ENCODE peak calls at places on chromosomes 4 and X, in seven cellular contexts. D, Z, N, V, T, X and S are unnamed samples. For H3K4me1, the result is how much of the 10 kb centered on the place peaks cover.

GRCh38 chr4:56414135-56414675 is 21.2 kb downstream of the PPAT start:
- DNase-seq in D (no peak), Z (no peak), N (no peak), V (no peak), T (no peak), X (no peak), S (no peak)

GRCh38 chrX:19824603-19825002 is 62.8 kb downstream of the SH3KBP1 start:
- DNase-seq in D (no peak), Z (no peak), N (no peak), V (no peak), T (no peak), X (no peak), S (no peak)

GRCh38 chr4:172892300-172892699 is 276.3 kb upstream of the GALNT7 start:
- DNase-seq in D (no peak), Z (no peak), N (no peak), V (peak), T (no peak), X (no peak), S (no peak)

GRCh38 chr4:48388504-48389154 is 47.3 kb downstream of the SLAIN2 start:
- DNase-seq in D (no peak), Z (no peak), N (no peak), V (peak), T (no peak), X (no peak), S (no peak)

GRCh38 chr4:138749303-138749702 is 266.3 kb upstream of the NOCT start:
- DNase-seq in D (no peak), Z (no peak), N (no peak), V (no peak), T (no peak), X (no peak), S (no peak)

GRCh38 chr4:148061795-148062194 is 329.9 kb downstream of the ARHGAP10 start:
- DNase-seq in D (no peak), Z (no peak), N (no peak), V (no peak), T (no peak), X (no peak), S (no peak)

GRCh38 chr4:120056249-120056648 is 10.4 kb downstream of the MAD2L1 start:
- DNase-seq in D (no peak), Z (no peak), N (no peak), V (no peak), T (no peak), X (no peak), S (no peak)

GRCh38 chr4:148238086-148238485 is 204.1 kb downstream of the NR3C2 start:
- DNase-seq in D (no peak), Z (no peak), N (no peak), V (no peak), T (no peak), X (no peak), S (no peak)

GRCh38 chr4:44425614-44426208 is 22.9 kb downstream of the KCTD8 start:
- DNase-seq in D (no peak), Z (no peak), N (no peak), V (peak), T (no peak), X (no peak), S (no peak)

GRCh38 chr4:1414831-1415680 is 8.8 kb upstream of the NKX1-1 start:
- DNase-seq in D (peak), Z (peak), N (no peak), V (no peak), T (peak), X (peak), S (no peak)

GRCh38 chrX:134543201-134543797 is 83.3 kb downstream of the HPRT1 start:
- DNase-seq in D (no peak), Z (no peak), N (no peak), V (no peak), T (no peak), X (no peak), S (no peak)

GRCh38 chr4:65669008-65669971 is 999 bp downstream of the EPHA5 start:
- DNase-seq in D (peak), Z (no peak), N (peak), V (no peak), T (no peak), X (peak), S (no peak)

GRCh38 chr4:37662306-37662705 is 23.9 kb downstream of the RELL1 start:
- DNase-seq in D (no peak), Z (no peak), N (no peak), V (no peak), T (no peak), X (no peak), S (no peak)

GRCh38 chr4:41323186-41323585 is 66.5 kb downstream of the UCHL1 start:
- DNase-seq in D (no peak), Z (no peak), N (no peak), V (no peak), T (no peak), X (no peak), S (no peak)

GRCh38 chr4:67104145-67104544 is 441.2 kb downstream of the CENPC start:
- DNase-seq in D (no peak), Z (no peak), N (no peak), V (no peak), T (no peak), X (no peak), S (no peak)

GRCh38 chr4:85807247-85807915 is 332.4 kb downstream of the ARHGAP24 start:
- DNase-seq in D (no peak), Z (no peak), N (no peak), V (peak), T (no peak), X (no peak), S (no peak)

GRCh38 chrX:24682739-24683432 is 10.8 kb upstream of the POLA1 start:
- DNase-seq in D (no peak), Z (no peak), N (no peak), V (no peak), T (no peak), X (no peak), S (no peak)

GRCh38 chr4:81984746-81985145 is 389.0 kb downstream of the HNRNPD start:
- DNase-seq in D (no peak), Z (no peak), N (no peak), V (no peak), T (no peak), X (no peak), S (no peak)

GRCh38 chr4:134627386-134627785 is 425.8 kb upstream of the PABPC4L start:
- DNase-seq in D (no peak), Z (no peak), N (no peak), V (no peak), T (no peak), X (no peak), S (no peak)

GRCh38 chrX:134181261-134181660 is 55.7 kb upstream of the CCDC160 start:
- DNase-seq in D (no peak), Z (no peak), N (no peak), V (no peak), T (no peak), X (no peak), S (no peak)

GRCh38 chrX:78517124-78517523 is 142.0 kb downstream of the RTL3 start:
- DNase-seq in D (no peak), Z (no peak), N (no peak), V (no peak), T (no peak), X (no peak), S (no peak)

GRCh38 chr4:87025614-87026041 is 90.8 kb downstream of the AFF1 start:
- DNase-seq in D (no peak), Z (no peak), N (no peak), V (peak), T (no peak), X (no peak), S (no peak)

GRCh38 chr4:108141213-108142045 is 27.3 kb downstream of the LEF1 start:
- DNase-seq in D (no peak), Z (no peak), N (no peak), V (no peak), T (no peak), X (no peak), S (no peak)

GRCh38 chrX:118961866-118962560 is 12.4 kb upstream of the LONRF3 start:
- DNase-seq in D (no peak), Z (no peak), N (no peak), V (peak), T (no peak), X (no peak), S (no peak)

GRCh38 chrX:147736045-147736444 is 175.7 kb upstream of the FMR1 start:
- DNase-seq in D (no peak), Z (no peak), N (no peak), V (no peak), T (no peak), X (no peak), S (no peak)

GRCh38 chr4:148632476-148632875 is 190.3 kb upstream of the NR3C2 start:
- DNase-seq in D (no peak), Z (no peak), N (no peak), V (no peak), T (no peak), X (no peak), S (no peak)

GRCh38 chrX:103919336-103919682 is 43.1 kb upstream of the TMSB15B start:
- DNase-seq in D (no peak), Z (no peak), N (no peak), V (peak), T (no peak), X (no peak), S (no peak)

GRCh38 chrX:140766024-140766611 is 56.6 kb downstream of the LINC00632 start:
- DNase-seq in D (peak), Z (peak), N (peak), V (peak), T (peak), X (peak), S (no peak)

GRCh38 chrX:132271330-132271729 is 52.1 kb upstream of the RAP2C start:
- DNase-seq in D (no peak), Z (no peak), N (peak), V (no peak), T (no peak), X (no peak), S (no peak)

GRCh38 chrX:17738002-17738713 is 865 bp downstream of the SCML1 start:
- DNase-seq in D (peak), Z (peak), N (peak), V (peak), T (peak), X (peak), S (no peak)

GRCh38 chr4:1674682-1675081 is 9.4 kb downstream of the FAM53A start:
- DNase-seq in D (no peak), Z (no peak), N (no peak), V (no peak), T (no peak), X (no peak), S (no peak)

GRCh38 chrX:41558531-41558930 is 111.4 kb downstream of the NYX start:
- DNase-seq in D (no peak), Z (no peak), N (no peak), V (peak), T (no peak), X (no peak), S (no peak)
- TF ChIP-seq CTCF in D (no peak), Z (peak), N (peak), V (peak), T (no peak), X (no peak), S (no peak)

DNA sequence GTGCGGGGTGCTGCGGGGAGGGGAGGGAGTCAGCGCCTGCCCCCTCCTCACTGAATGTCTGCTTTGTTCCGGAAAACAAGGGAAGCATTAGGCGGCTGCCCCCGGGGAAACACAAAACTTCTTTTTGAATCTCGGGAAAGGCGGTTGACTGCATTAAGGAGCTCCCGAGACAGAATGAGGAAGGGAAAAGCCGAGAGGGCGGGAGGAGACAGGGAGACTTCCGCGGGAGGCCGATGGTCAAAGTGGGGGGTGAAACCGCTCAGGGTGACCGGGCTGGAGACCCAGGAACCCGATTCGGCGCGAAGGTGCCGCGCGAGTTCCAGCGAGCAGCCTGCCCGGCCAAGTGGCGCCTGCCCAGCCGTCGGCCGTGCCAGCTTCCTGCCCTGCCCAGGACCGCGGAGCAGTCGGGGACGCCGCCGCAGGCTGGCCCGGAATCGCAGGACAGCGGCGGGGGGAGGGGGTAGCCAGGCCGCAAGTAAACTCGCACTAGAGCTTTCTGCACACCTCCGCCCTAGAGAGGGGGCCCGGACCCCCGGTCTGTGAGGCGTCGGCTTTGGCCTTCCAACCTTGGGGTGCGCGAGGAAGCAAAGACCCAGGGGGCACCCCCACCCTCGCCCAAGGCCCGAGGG is 55.1 kb upstream of the BCOR start:
- DNase-seq in D (peak), Z (peak), N (peak), V (peak), T (peak), X (peak), S (no peak)
- TF ChIP-seq POLR2A in D (no peak), Z (no peak), N (no peak), V (peak), T (no peak), X (no peak), S (no peak)

DNA sequence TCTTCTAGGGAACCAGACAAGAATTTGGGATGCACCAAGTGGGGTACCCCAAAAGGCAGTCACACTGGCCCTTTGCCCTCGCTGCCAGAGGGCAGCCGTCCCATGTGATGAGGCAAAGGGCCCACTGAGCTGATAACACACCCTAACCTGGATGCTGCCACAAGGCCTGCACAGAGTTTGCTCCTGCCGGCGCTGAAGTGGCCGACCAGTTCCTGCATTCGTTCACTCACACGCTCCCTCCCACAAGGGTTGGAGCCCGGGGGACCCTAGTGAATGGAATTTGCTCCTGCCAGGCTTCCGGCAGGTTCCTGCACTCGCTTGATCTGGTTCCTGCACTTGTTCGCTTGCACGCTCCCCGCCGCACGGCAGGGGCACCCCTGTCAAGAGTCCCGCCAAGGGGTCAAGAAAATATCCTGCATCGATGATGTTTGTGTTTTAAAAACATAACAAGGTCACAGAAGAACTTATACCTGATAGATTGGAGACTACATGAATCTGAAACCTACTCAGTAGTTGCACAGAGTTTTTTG is 296.4 kb upstream of the VCX start:
- DNase-seq in D (no peak), Z (no peak), N (no peak), V (no peak), T (no peak), X (no peak), S (no peak)
- H3K4me1 ChIP-seq in D (under half), Z (under half), N (under half), V (under half), T (under half), X (under half), S (under half)

GRCh38 chrX:74536142-74537010 is 78.0 kb downstream of the RLIM start:
- DNase-seq in D (peak), Z (peak), N (peak), V (no peak), T (peak), X (peak), S (peak)
- TF ChIP-seq CTCF in D (no peak), Z (peak), N (peak), V (no peak), T (peak), X (peak), S (no peak)

GRCh38 chr4:8524595-8525382 is 55.4 kb upstream of the GPR78 start:
- DNase-seq in D (no peak), Z (no peak), N (no peak), V (no peak), T (no peak), X (no peak), S (no peak)
- TF ChIP-seq POLR2A in D (no peak), Z (no peak), N (no peak), V (no peak), T (no peak), X (no peak), S (no peak)

DNA sequence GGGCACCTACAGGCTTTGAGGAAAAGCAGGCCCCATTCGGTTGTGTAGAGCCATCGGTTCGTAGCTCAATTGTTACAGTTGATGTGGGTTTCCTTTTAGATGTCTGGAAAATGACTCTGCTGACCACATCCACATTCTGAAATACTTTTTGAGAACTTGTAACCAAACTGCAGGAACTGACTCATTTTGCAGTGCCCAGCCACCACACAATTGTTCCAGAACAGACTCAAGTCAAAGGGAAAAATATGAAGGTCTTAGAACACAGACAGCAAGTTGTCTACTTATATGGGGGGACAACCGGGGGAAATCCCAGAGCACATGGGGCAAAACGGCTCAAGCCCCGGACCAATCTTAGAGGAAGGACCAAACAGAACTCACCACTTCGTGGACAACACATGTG is 557.6 kb upstream of the DIPK2B start:
- DNase-seq in D (no peak), Z (no peak), N (no peak), V (no peak), T (no peak), X (no peak), S (no peak)
- H3K4me1 ChIP-seq in D (under half), Z (under half), N (under half), V (half or more), T (under half), X (under half), S (under half)

DNA sequence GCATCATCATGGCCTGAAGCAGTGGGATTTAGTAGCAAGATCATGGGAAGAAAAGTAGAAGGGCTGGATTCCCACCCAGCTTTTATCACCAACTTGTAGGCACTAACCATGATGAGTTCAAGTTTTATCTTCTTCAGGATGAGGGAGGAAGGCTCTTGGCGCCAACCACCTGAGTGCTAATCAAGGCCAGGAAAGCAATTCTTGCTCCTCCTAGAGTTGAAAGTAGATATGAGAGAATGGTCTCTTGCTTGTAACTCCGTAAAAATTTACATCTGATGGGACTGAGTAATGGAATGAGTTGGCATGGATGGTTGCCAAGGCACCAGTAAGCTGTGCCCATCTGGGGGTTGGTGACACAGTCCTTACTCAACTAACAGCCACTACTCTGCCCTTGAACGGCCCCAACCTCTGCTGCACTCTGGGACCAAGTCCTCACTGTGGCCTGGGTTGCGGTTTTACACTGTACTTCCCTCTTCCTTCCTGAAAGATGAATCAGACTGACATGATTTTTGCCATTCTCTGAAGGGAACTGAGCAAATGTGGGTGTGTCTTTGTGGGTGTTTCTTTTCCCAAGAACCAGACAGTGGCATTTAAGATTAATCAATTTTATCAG is 39.4 kb upstream of the NDP start:
- DNase-seq in D (no peak), Z (peak), N (no peak), V (peak), T (peak), X (peak), S (no peak)
- TF ChIP-seq CTCF in D (no peak), Z (no peak), N (no peak), V (no peak), T (no peak), X (no peak), S (no peak)

DNA sequence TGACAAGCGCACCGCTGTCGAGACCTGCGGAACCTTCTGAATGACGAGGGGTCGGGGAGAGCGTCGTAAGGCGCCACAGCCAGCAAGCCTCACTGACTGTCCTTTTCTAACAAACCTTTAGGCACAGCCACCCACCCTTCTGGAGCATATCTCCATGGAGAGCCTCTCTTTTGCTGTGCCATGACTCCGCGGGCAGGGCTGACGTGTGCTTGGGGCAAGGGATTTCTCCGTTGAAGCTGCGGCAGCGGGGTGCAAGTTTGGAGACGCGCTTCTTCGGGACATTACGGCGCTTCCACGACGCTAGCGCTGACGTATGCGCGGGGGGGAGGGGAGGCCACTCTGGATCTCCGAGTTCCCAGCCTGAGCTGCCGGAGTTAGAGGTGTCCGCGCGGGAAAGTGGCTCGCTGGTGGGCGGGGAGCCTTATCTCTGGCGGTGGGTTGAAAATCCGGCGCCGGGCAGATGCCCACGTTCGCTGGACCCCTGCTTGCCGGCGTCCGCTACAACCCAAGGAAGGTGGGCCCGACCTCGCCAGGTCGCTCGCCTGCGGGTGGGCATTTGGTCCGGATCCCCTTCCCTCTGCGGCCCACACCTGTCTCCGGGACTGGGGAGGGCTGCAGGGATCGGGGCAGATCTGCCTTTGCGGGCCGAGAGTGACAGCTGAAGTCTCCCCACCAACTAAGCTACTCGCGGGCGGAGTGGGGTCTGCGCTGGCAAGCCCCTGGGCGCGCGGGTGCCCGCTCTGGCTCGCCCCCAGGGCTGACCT is 540 bp upstream of the SLC10A7 start:
- DNase-seq in D (peak), Z (peak), N (peak), V (peak), T (peak), X (peak), S (peak)
- TF ChIP-seq POLR2A in D (peak), Z (peak), N (peak), V (peak), T (no peak), X (peak), S (peak)